ENCODE peak calls at places on chromosomes 13 and 19, in ten cellular contexts. J is heart right ventricle; T is AG04449; F is CD8-positive, alpha-beta T cell; V is osteoblast; W is uterus; Y is WERI-Rb-1; C is breast epithelium; G is transverse colon; U is lower leg skin. M is an unnamed sample.

GRCh38 chr19:6108721-6109633 is 1.3 kb downstream of the RFX2 start:
- DNase-seq in J (peak), T (no peak), F (peak), V (peak), W (peak), Y (no peak), C (peak), G (peak), U (peak), M (no peak)

GRCh38 chr13:27264181-27264580 is 6.4 kb upstream of the RASL11A start:
- DNase-seq in J (peak), T (no peak), F (no peak), V (peak), W (no peak), Y (no peak), C (no peak), G (no peak), U (no peak), M (peak)

GRCh38 chr19:49338023-49338677 is 2.9 kb downstream of the CD37 start:
- DNase-seq in J (no peak), T (no peak), F (no peak), V (no peak), W (no peak), Y (no peak), C (peak), G (no peak), U (peak), M (no peak)

GRCh38 chr19:28494466-28494865 is 718.5 kb downstream of the UQCRFS1 start:
- DNase-seq in J (no peak), T (no peak), F (no peak), V (no peak), W (no peak), Y (no peak), C (no peak), G (no peak), U (no peak), M (no peak)

GRCh38 chr19:39405930-39406655 is 554 bp upstream of the ZFP36 start:
- DNase-seq in J (peak), T (no peak), F (peak), V (no peak), W (no peak), Y (peak), C (peak), G (peak), U (peak), M (no peak)

GRCh38 chr13:44819245-44819644 is 170.0 kb downstream of the NUFIP1 start:
- DNase-seq in J (no peak), T (peak), F (no peak), V (peak), W (no peak), Y (no peak), C (no peak), G (no peak), U (no peak), M (no peak)

GRCh38 chr19:39183100-39183499 is 13.7 kb upstream of the NCCRP1 start:
- DNase-seq in J (no peak), T (no peak), F (no peak), V (no peak), W (no peak), Y (no peak), C (no peak), G (no peak), U (no peak), M (no peak)

GRCh38 chr19:9406798-9407352 is 28.5 kb downstream of the ZNF266 start:
- DNase-seq in J (peak), T (peak), F (peak), V (peak), W (peak), Y (peak), C (peak), G (peak), U (no peak), M (peak)

GRCh38 chr13:42538996-42539395 is 35.0 kb upstream of the TNFSF11 start:
- DNase-seq in J (no peak), T (no peak), F (no peak), V (peak), W (no peak), Y (no peak), C (no peak), G (no peak), U (no peak), M (no peak)

GRCh38 chr19:46637224-46637623 is 1.2 kb upstream of the GNG8 start:
- DNase-seq in J (no peak), T (no peak), F (no peak), V (peak), W (no peak), Y (no peak), C (no peak), G (no peak), U (no peak), M (no peak)

GRCh38 chr19:46962030-46962570 is 57.5 kb upstream of the NPAS1 start:
- DNase-seq in J (no peak), T (no peak), F (no peak), V (no peak), W (no peak), Y (no peak), C (no peak), G (no peak), U (no peak), M (no peak)

GRCh38 chr19:35436477-35437141 is 11.4 kb upstream of the FFAR2 start:
- DNase-seq in J (peak), T (no peak), F (peak), V (no peak), W (peak), Y (peak), C (no peak), G (peak), U (no peak), M (no peak)

GRCh38 chr13:112740502-112741131 is 50.8 kb downstream of the ATP11A start:
- DNase-seq in J (peak), T (no peak), F (no peak), V (peak), W (peak), Y (no peak), C (peak), G (peak), U (peak), M (peak)

GRCh38 chr19:58555369-58555885 is 522 bp upstream of the CHMP2A start:
- DNase-seq in J (no peak), T (no peak), F (no peak), V (peak), W (no peak), Y (no peak), C (no peak), G (no peak), U (peak), M (no peak)

GRCh38 chr19:3336680-3337523 is 29.5 kb upstream of the NFIC start:
- DNase-seq in J (peak), T (no peak), F (no peak), V (peak), W (peak), Y (peak), C (peak), G (peak), U (peak), M (peak)

GRCh38 chr13:21218351-21219043 is 42.0 kb downstream of the MRPL57 start:
- DNase-seq in J (no peak), T (no peak), F (no peak), V (no peak), W (no peak), Y (no peak), C (no peak), G (no peak), U (no peak), M (no peak)

GRCh38 chr19:39390460-39390758 is 497 bp downstream of the PAF1 start:
- DNase-seq in J (peak), T (no peak), F (peak), V (peak), W (no peak), Y (no peak), C (peak), G (peak), U (peak), M (no peak)

GRCh38 chr19:30175987-30176386 is 196.2 kb upstream of the ZNF536 start:
- DNase-seq in J (no peak), T (no peak), F (no peak), V (no peak), W (no peak), Y (no peak), C (no peak), G (no peak), U (no peak), M (no peak)

GRCh38 chr13:78659450-78660110 is 625 bp upstream of the OBI1 start:
- DNase-seq in J (no peak), T (no peak), F (no peak), V (no peak), W (no peak), Y (no peak), C (no peak), G (no peak), U (no peak), M (no peak)

GRCh38 chr19:43306097-43306496 is 36.8 kb upstream of the PSG9 start:
- DNase-seq in J (no peak), T (no peak), F (no peak), V (no peak), W (no peak), Y (no peak), C (no peak), G (no peak), U (no peak), M (no peak)

GRCh38 chr19:55590109-55590508 is 9.2 kb downstream of the FIZ1 start:
- DNase-seq in J (no peak), T (no peak), F (no peak), V (peak), W (no peak), Y (no peak), C (no peak), G (no peak), U (no peak), M (no peak)

GRCh38 chr19:54297759-54298305 is 15.1 kb downstream of the LILRA5 start:
- DNase-seq in J (no peak), T (no peak), F (no peak), V (no peak), W (no peak), Y (no peak), C (no peak), G (no peak), U (peak), M (no peak)

GRCh38 chr19:41905273-41906002 is 22.5 kb downstream of the ARHGEF1 start:
- DNase-seq in J (no peak), T (no peak), F (no peak), V (no peak), W (no peak), Y (no peak), C (no peak), G (no peak), U (no peak), M (no peak)

GRCh38 chr13:28387740-28388501 is 107.0 kb downstream of the FLT1 start:
- DNase-seq in J (no peak), T (no peak), F (no peak), V (no peak), W (no peak), Y (no peak), C (no peak), G (no peak), U (no peak), M (no peak)

GRCh38 chr19:5172859-5173577 is 167.6 kb downstream of the PTPRS start:
- DNase-seq in J (no peak), T (peak), F (no peak), V (peak), W (no peak), Y (no peak), C (no peak), G (no peak), U (no peak), M (peak)

GRCh38 chr19:16637535-16637934 is 9.5 kb upstream of the MED26 start:
- DNase-seq in J (no peak), T (no peak), F (no peak), V (no peak), W (no peak), Y (no peak), C (no peak), G (no peak), U (no peak), M (no peak)

GRCh38 chr19:54439174-54439851 is 9.7 kb upstream of the LENG8 start:
- DNase-seq in J (no peak), T (no peak), F (no peak), V (peak), W (no peak), Y (peak), C (peak), G (no peak), U (no peak), M (no peak)

GRCh38 chr13:44930907-44931676 is 58.2 kb downstream of the NUFIP1 start:
- DNase-seq in J (no peak), T (no peak), F (no peak), V (no peak), W (no peak), Y (no peak), C (no peak), G (no peak), U (no peak), M (no peak)

GRCh38 chr13:46748300-46748699 is 48.7 kb downstream of the ESD start:
- DNase-seq in J (no peak), T (no peak), F (no peak), V (no peak), W (no peak), Y (peak), C (no peak), G (no peak), U (no peak), M (no peak)

GRCh38 chr19:40416918-40417713 is 3.9 kb upstream of the PRX start:
- DNase-seq in J (peak), T (no peak), F (no peak), V (peak), W (no peak), Y (peak), C (peak), G (peak), U (peak), M (no peak)

GRCh38 chr13:76982051-76982450 is 9.8 kb upstream of the CLN5 start:
- DNase-seq in J (no peak), T (no peak), F (no peak), V (no peak), W (no peak), Y (no peak), C (no peak), G (no peak), U (no peak), M (no peak)

GRCh38 chr19:16076958-16077611 is 790 bp downstream of the TPM4 start:
- DNase-seq in J (peak), T (no peak), F (no peak), V (no peak), W (no peak), Y (peak), C (peak), G (peak), U (peak), M (no peak)

GRCh38 chr13:80430561-80430960 is 89.6 kb upstream of the SPRY2 start:
- DNase-seq in J (no peak), T (no peak), F (no peak), V (peak), W (no peak), Y (no peak), C (no peak), G (no peak), U (no peak), M (no peak)

GRCh38 chr13:39506559-39507390 is 96.2 kb downstream of the LHFPL6 start:
- DNase-seq in J (no peak), T (no peak), F (no peak), V (no peak), W (no peak), Y (no peak), C (no peak), G (no peak), U (no peak), M (no peak)

GRCh38 chr19:44807162-44807561 is 1.7 kb upstream of the BCAM start:
- DNase-seq in J (no peak), T (no peak), F (no peak), V (peak), W (no peak), Y (no peak), C (peak), G (peak), U (peak), M (no peak)

GRCh38 chr19:4639531-4640246 is 373 bp downstream of the TNFAIP8L1 start:
- DNase-seq in J (peak), T (no peak), F (no peak), V (peak), W (peak), Y (no peak), C (no peak), G (peak), U (peak), M (no peak)

GRCh38 chr19:49782515-49782914 is 15.7 kb downstream of the AP2A1 start:
- DNase-seq in J (no peak), T (no peak), F (no peak), V (no peak), W (no peak), Y (no peak), C (no peak), G (no peak), U (no peak), M (no peak)

GRCh38 chr19:48815870-48816501 is 5.2 kb upstream of the BCAT2 start:
- DNase-seq in J (no peak), T (no peak), F (no peak), V (no peak), W (no peak), Y (peak), C (no peak), G (no peak), U (no peak), M (no peak)

GRCh38 chr13:28349901-28350654 is 144.8 kb downstream of the FLT1 start:
- DNase-seq in J (peak), T (no peak), F (no peak), V (no peak), W (no peak), Y (no peak), C (no peak), G (no peak), U (no peak), M (no peak)

GRCh38 chr13:99960663-99961440 is 10.7 kb downstream of the ZIC5 start:
- DNase-seq in J (no peak), T (no peak), F (no peak), V (peak), W (no peak), Y (peak), C (no peak), G (no peak), U (no peak), M (no peak)

GRCh38 chr13:99959538-99960230 is 11.9 kb downstream of the ZIC5 start:
- DNase-seq in J (no peak), T (no peak), F (no peak), V (peak), W (no peak), Y (no peak), C (no peak), G (no peak), U (no peak), M (no peak)

GRCh38 chr13:99956473-99957349 is 14.9 kb downstream of the ZIC5 start:
- DNase-seq in J (no peak), T (no peak), F (no peak), V (peak), W (no peak), Y (peak), C (no peak), G (no peak), U (no peak), M (no peak)

GRCh38 chr13:99958402-99959126 is 13.0 kb downstream of the ZIC5 start:
- DNase-seq in J (no peak), T (no peak), F (no peak), V (no peak), W (no peak), Y (no peak), C (no peak), G (no peak), U (no peak), M (no peak)

GRCh38 chr13:99959127-99959529 is 12.4 kb downstream of the ZIC5 start:
- DNase-seq in J (no peak), T (no peak), F (no peak), V (peak), W (no peak), Y (no peak), C (no peak), G (no peak), U (no peak), M (no peak)
- H3K4me3 ChIP-seq in J (no peak), T (no peak), F (no peak), V (no peak), W (no peak), Y (no peak), C (no peak), G (no peak), U (no peak), M (no peak)

DNA sequence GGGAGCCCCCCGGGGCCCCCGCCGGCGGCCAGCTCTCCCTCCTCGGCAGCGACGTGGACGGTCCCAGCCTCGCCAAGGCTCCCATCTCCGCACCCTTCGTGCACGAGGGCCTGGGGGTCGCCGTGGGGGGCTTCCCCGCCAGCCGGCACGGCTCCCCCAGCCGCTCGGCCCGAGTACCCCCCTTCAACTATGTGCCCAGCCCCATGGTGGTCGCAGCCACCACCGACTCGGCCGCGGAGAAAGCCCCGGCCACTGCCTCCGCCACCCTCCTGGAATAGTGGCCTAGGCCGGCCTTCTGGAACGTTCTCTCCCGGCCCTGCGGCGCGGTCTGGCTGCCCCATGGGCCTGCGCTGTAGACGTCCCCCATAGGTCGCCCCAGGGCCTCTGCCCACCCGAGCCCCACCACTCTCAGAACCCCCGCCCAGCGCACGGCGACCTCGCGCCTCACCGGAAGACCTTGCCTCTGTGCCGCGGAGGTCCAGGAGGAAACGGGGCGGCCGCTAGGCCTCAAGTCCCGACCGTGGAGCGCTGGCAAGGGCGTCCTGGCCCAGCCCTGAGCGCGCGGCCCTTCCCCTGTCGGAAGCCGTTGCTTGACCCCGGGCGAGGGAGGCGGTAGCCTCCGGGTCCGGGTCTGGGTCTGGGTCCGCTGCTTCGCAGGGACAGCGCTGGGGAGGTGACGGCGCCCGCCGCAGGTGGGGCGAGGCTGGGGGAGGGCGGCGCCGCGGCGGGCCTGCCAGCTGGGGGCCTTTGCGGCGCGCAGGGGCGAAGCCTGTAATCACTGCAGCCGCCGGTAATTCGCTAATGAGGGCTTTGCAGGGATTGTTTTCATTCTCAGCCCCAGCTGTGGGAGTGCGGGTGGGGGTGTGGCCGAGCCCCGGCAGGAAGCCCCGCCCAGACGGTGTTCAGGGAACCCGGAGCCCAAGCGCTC is 8.8 kb downstream of the C19orf25 start:
- DNase-seq in J (peak), T (no peak), F (peak), V (peak), W (no peak), Y (peak), C (peak), G (peak), U (no peak), M (no peak)
- H3K4me3 ChIP-seq in J (peak), T (peak), F (peak), V (no peak), W (peak), Y (peak), C (peak), G (peak), U (no peak), M (peak)

GRCh38 chr19:33301900-33302174 is 497 bp downstream of the CEBPA start:
- DNase-seq in J (no peak), T (no peak), F (no peak), V (no peak), W (no peak), Y (no peak), C (no peak), G (no peak), U (no peak), M (no peak)
- H3K4me3 ChIP-seq in J (peak), T (peak), F (no peak), V (peak), W (peak), Y (peak), C (peak), G (peak), U (peak), M (peak)

GRCh38 chr13:101305981-101306411 is 110.3 kb downstream of the NALCN start:
- DNase-seq in J (no peak), T (no peak), F (no peak), V (no peak), W (no peak), Y (no peak), C (no peak), G (no peak), U (no peak), M (no peak)

GRCh38 chr13:101309014-101309619 is 107.2 kb downstream of the NALCN start:
- DNase-seq in J (no peak), T (peak), F (no peak), V (peak), W (no peak), Y (no peak), C (no peak), G (no peak), U (no peak), M (peak)

GRCh38 chr13:101308247-101309013 is 107.9 kb downstream of the NALCN start:
- DNase-seq in J (no peak), T (no peak), F (no peak), V (peak), W (no peak), Y (no peak), C (no peak), G (no peak), U (no peak), M (no peak)

GRCh38 chr13:101307181-101307701 is 109.1 kb downstream of the NALCN start:
- DNase-seq in J (no peak), T (peak), F (no peak), V (peak), W (no peak), Y (no peak), C (no peak), G (no peak), U (no peak), M (peak)

GRCh38 chr13:101306773-101307172 is 109.5 kb downstream of the NALCN start:
- DNase-seq in J (no peak), T (no peak), F (no peak), V (no peak), W (no peak), Y (no peak), C (no peak), G (no peak), U (no peak), M (no peak)
- H3K4me3 ChIP-seq in J (no peak), T (no peak), F (no peak), V (no peak), W (no peak), Y (no peak), C (no peak), G (no peak), U (no peak), M (no peak)

GRCh38 chr19:11073568-11073967 is 15.7 kb upstream of the LDLR start:
- DNase-seq in J (no peak), T (no peak), F (no peak), V (no peak), W (no peak), Y (no peak), C (no peak), G (no peak), U (no peak), M (no peak)
- H3K4me3 ChIP-seq in J (no peak), T (no peak), F (no peak), V (no peak), W (no peak), Y (no peak), C (no peak), G (no peak), U (no peak), M (no peak)